ENCODE peak calls at places on chromosomes 3 and 15, in six cellular contexts. C is GM12864, O is colonic mucosa, B is thyroid gland, W is H4, D is iris pigment epithelial cell. V is an unnamed sample.

GRCh38 chr15:52383100-52383588 is 87.5 kb upstream of the MYO5C start:
- DNase-seq in B (no peak), O (no peak), C (peak; percentile 54), W (no peak), D (peak; percentile 17), V (no peak)

GRCh38 chr3:50542177-50543034 is 25.1 kb downstream of the C3orf18 start:
- DNase-seq in C (no peak), D (peak; percentile 32), B (peak; percentile 75), O (peak; percentile 77), W (peak; percentile 18), V (peak; percentile 62)

GRCh38 chr15:79047676-79048439 is 42.7 kb downstream of the RASGRF1 start:
- DNase-seq in D (no peak), W (no peak), B (no peak), O (no peak), C (no peak), V (no peak)

GRCh38 chr3:134486577-134487041 is 752 bp downstream of the CEP63 start:
- DNase-seq in W (peak; percentile 34), C (no peak), O (no peak), D (peak; percentile 64), B (no peak), V (no peak)

GRCh38 chr3:184341925-184342324 is 4.5 kb downstream of the FAM131A start:
- DNase-seq in O (no peak), W (no peak), B (peak; percentile 57), D (no peak), C (no peak), V (peak; percentile 90)

GRCh38 chr3:18443670-18444596 is 18.8 kb upstream of the SATB1 start:
- DNase-seq in O (peak; percentile 43), W (no peak), B (peak; percentile 45), D (no peak), C (no peak), V (no peak)

GRCh38 chr3:39965997-39966396 is 156.6 kb downstream of the MYRIP start:
- DNase-seq in W (no peak), B (no peak), O (no peak), C (no peak), D (no peak), V (no peak)

GRCh38 chr3:72081456-72081855 is 296.5 kb upstream of the PROK2 start:
- DNase-seq in D (no peak), W (no peak), B (no peak), C (no peak), O (no peak), V (no peak)

GRCh38 chr15:67736810-67737209 is 88.5 kb upstream of the SKOR1 start:
- DNase-seq in C (no peak), O (no peak), D (peak; percentile 34), B (no peak), W (no peak), V (peak; percentile 34)

GRCh38 chr3:196082471-196082971 is 631 bp upstream of the TFRC start:
- DNase-seq in O (peak; percentile 39), D (no peak), C (no peak), B (no peak), W (no peak), V (no peak)

GRCh38 chr3:146800484-146800883 is 195.3 kb upstream of the PLSCR5 start:
- DNase-seq in B (no peak), W (no peak), D (no peak), O (no peak), C (no peak), V (no peak)

GRCh38 chr3:139541898-139542288 is 2.4 kb upstream of the RBP1 start:
- DNase-seq in D (no peak), C (no peak), B (no peak), O (no peak), W (no peak), V (no peak)

GRCh38 chr3:47841786-47842349 is 38.9 kb downstream of the DHX30 start:
- DNase-seq in W (no peak), C (no peak), D (no peak), O (no peak), B (no peak), V (no peak)

GRCh38 chr3:10365791-10366190 is 44.9 kb upstream of the SEC13 start:
- DNase-seq in B (no peak), D (peak; percentile 49), C (no peak), W (no peak), O (no peak), V (peak; percentile 42)

GRCh38 chr3:72462611-72463011 is 385.6 kb downstream of the SHQ1 start:
- DNase-seq in O (no peak), W (no peak), C (no peak), B (no peak), D (no peak), V (no peak)

GRCh38 chr3:161649900-161650484 is 153.4 kb downstream of the OTOL1 start:
- DNase-seq in B (no peak), D (no peak), W (peak; percentile 48), C (no peak), O (no peak), V (no peak)

GRCh38 chr15:95298729-95299128 is 1031.8 kb upstream of the NR2F2 start:
- DNase-seq in D (no peak), C (no peak), B (no peak), W (peak; percentile 48), O (no peak), V (no peak)